ENCODE peak calls at places on chromosome 18, in five cellular contexts. L, N, Z, Q and A are unnamed samples.

GRCh38 chr18:47141289-47141688 is 9.0 kb downstream of the HDHD2 start:
- DNase-seq in L (no peak), N (no peak), Z (no peak), Q (no peak), A (no peak)

GRCh38 chr18:32735781-32736180 is 37.0 kb downstream of the KLHL14 start:
- DNase-seq in L (no peak), N (peak; percentile 60), Z (peak; percentile 3), Q (no peak), A (peak; percentile 0)

GRCh38 chr18:31454066-31454708 is 6.6 kb downstream of the DSG3 start:
- DNase-seq in L (no peak), N (peak; percentile 80), Z (peak; percentile 46), Q (no peak), A (peak; percentile 15)

GRCh38 chr18:73908323-73908722 is 239.3 kb downstream of the FBXO15 start:
- DNase-seq in L (no peak), N (peak; percentile 48), Z (peak; percentile 22), Q (peak; percentile 71), A (peak; percentile 36)

GRCh38 chr18:32801236-32801635 is 28.4 kb upstream of the KLHL14 start:
- DNase-seq in L (no peak), N (no peak), Z (no peak), Q (peak; percentile 7), A (no peak)

GRCh38 chr18:43533371-43533770 is 256.1 kb upstream of the SYT4 start:
- DNase-seq in L (no peak), N (no peak), Z (no peak), Q (no peak), A (no peak)

GRCh38 chr18:22985250-22985649 is 52.1 kb downstream of the RBBP8 start:
- DNase-seq in L (no peak), N (no peak), Z (no peak), Q (no peak), A (no peak)

GRCh38 chr18:54906636-54907180 is 52.6 kb downstream of the CCDC68 start:
- DNase-seq in L (no peak), N (peak; percentile 6), Z (peak; percentile 39), Q (no peak), A (peak; percentile 63)

GRCh38 chr18:37665346-37665745 is 99.7 kb upstream of the CELF4 start:
- DNase-seq in L (no peak), N (no peak), Z (no peak), Q (no peak), A (no peak)

GRCh38 chr18:48543228-48543627 is 4.4 kb downstream of the CTIF start:
- DNase-seq in L (no peak), N (no peak), Z (no peak), Q (peak; percentile 36), A (no peak)

GRCh38 chr18:76686737-76687231 is 135.6 kb upstream of the ZNF236 start:
- DNase-seq in L (peak; percentile 43), N (peak; percentile 78), Z (peak; percentile 91), Q (peak; percentile 73), A (peak; percentile 65)

GRCh38 chr18:48011926-48012469 is 81.5 kb upstream of the SMAD2 start:
- DNase-seq in L (no peak), N (no peak), Z (no peak), Q (no peak), A (no peak)

GRCh38 chr18:32893915-32894314 is 121.1 kb upstream of the KLHL14 start:
- DNase-seq in L (no peak), N (peak; percentile 23), Z (no peak), Q (no peak), A (no peak)

GRCh38 chr18:61838521-61838920 is 54.3 kb downstream of the RNF152 start:
- DNase-seq in L (no peak), N (no peak), Z (no peak), Q (no peak), A (no peak)

DNA sequence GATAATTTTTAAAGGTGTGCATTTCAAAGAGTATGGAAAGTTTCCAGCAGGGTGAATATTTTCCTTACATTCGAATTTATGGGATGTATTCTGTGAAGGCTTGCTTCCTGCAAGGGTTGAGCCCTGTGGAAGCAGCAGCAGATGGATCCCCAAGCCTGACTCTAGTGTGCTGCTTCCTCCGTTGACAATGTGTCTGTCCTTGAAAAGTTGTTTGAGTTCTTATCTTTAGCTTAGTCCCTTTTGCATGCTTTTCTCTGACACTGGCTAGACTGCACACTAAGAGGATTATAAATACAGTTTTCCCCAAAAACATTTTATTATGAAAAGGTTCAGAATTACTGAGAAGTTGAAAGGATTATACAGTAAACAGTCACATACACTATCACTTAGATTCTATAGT is 86.3 kb downstream of the CEP192 start:
- DNase-seq in L (no peak), N (no peak), Z (no peak), Q (no peak), A (no peak)
- H3K4me3 ChIP-seq in L (no peak overlapping the region), N (no peak overlapping the region), Z (no peak overlapping the region), Q (no peak overlapping the region), A (no peak overlapping the region)

GRCh38 chr18:25862881-25863600 is 227.4 kb downstream of the SS18 start:
- DNase-seq in L (no peak), N (no peak), Z (peak; percentile 1), Q (no peak), A (peak; percentile 37)

GRCh38 chr18:25866331-25866730 is 224.1 kb downstream of the SS18 start:
- DNase-seq in L (no peak), N (no peak), Z (no peak), Q (no peak), A (no peak)
- TF ChIP-seq CTCF in L (no peak), N (no peak), Z (no peak), Q (no peak), A (no peak)

GRCh38 chr18:13610517-13610916 is 115.8 kb downstream of the FAM210A start:
- DNase-seq in L (no peak), N (no peak), Z (no peak), Q (no peak), A (no peak)

GRCh38 chr18:13613099-13613498 is 113.3 kb downstream of the FAM210A start:
- DNase-seq in L (no peak), N (no peak), Z (no peak), Q (no peak), A (no peak)

GRCh38 chr18:13611616-13612110 is 114.7 kb downstream of the FAM210A start:
- DNase-seq in L (no peak), N (peak; percentile 14), Z (peak; percentile 23), Q (no peak), A (peak; percentile 63)

GRCh38 chr18:13612111-13612997 is 114.0 kb downstream of the FAM210A start:
- DNase-seq in L (peak; percentile 36), N (no peak), Z (no peak), Q (no peak), A (no peak)

DNA sequence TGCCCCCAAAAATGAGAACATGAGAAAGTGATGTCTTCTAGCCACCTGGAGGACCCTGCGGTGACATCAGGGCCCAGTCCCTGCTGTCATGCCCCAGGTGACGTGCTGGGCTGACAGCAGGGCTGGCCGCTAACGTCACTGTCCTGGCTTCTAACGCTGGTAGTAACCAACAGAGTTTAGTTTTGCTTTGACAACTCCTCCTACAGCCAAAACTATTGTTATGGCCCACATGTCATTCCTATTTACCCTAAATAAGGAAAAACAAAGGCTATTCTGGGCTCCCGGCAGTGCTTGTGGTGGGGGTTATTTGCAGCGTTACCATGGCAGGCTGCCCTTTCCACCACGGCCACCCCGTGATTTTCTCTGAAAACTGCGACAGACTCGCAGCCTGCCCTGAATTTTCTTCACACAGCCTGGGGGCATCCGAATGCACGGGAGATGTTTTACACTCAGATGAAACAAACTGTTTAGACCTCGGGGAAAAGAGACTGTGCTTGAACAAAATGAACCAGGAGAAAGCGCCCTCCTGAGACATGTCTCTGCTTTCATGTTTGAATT is 115.2 kb downstream of the FAM210A start:
- DNase-seq in L (no peak), N (peak; percentile 39), Z (peak; percentile 65), Q (peak; percentile 51), A (peak; percentile 64)
- H3K4me3 ChIP-seq in L (peak overlapping the region; percentile 4), N (peak overlapping the region; percentile 6), Z (peak overlapping the region; percentile 38), Q (peak overlapping the region; percentile 18), A (peak overlapping the region; percentile 42)

GRCh38 chr18:12092398-12093229 is 1.0 kb upstream of the ANKRD62 start:
- DNase-seq in L (peak; percentile 63), N (no peak), Z (no peak), Q (peak; percentile 72), A (no peak)
- TF ChIP-seq CTCF in L (peak; percentile 52), N (no peak), Z (no peak), Q (peak; percentile 55), A (no peak)

GRCh38 chr18:49561127-49561376 is 805 bp upstream of the LIPG start:
- DNase-seq in L (peak; percentile 37), N (peak; percentile 11), Z (no peak), Q (no peak), A (no peak)

GRCh38 chr18:49558356-49558755 is 3.5 kb upstream of the LIPG start:
- DNase-seq in L (no peak), N (no peak), Z (no peak), Q (no peak), A (no peak)

GRCh38 chr18:49562481-49563129 is 748 bp downstream of the LIPG start:
- DNase-seq in L (peak; percentile 35), N (peak; percentile 16), Z (no peak), Q (peak; percentile 64), A (no peak)

GRCh38 chr18:49561377-49562193 is at the start of gene LIPG:
- DNase-seq in L (peak; percentile 93), N (peak; percentile 74), Z (peak; percentile 76), Q (peak; percentile 93), A (no peak)

DNA sequence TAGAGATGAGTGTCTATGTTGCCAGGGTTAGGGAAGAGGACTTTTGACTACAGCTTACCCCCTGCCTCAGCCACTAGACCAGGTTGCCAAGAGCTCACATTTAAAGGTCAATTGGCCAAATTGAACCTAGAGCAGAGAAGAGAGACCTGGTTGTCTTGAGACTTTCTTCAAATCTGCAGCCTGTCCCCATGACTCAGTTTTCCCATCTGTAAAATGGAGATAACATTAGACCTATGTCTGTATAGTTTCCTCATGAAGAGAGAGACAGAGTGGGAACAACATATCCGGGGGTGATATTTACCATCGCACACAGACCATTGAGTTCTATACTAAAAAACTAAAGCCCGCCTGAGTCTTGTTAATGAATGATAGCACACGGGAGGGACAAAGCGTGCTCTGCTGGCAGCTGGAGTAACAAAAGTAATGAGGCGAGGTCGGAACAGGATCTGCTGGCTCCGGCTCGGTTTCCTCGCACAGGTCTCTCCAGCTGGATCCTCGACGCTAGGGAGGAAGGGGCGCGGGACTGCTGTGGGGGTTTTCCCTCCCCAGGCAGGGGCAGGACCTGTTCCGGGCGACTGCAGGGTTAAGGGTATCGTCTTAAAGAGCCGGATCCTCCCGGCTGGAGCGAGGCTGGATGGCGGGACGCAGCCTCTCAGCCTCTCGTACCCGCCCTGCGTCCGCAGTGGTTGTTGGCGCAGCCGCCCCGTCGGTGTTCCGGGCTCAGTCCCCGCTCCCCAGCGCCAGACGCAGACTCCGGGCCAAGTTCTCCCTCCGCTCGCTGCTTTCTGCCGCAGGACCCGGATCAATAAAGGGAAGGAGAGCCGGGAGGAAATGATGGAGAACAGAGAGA is 1.4 kb upstream of the LIPG start:
- DNase-seq in L (peak; percentile 69), N (peak; percentile 18), Z (no peak), Q (peak; percentile 56), A (no peak)
- H3K4me3 ChIP-seq in L (peak overlapping the region; percentile 45), N (peak overlapping the region; percentile 55), Z (peak overlapping the region; percentile 58), Q (peak overlapping the region; percentile 57), A (peak overlapping the region; percentile 30)

GRCh38 chr18:45733535-45733934 is 9.6 kb downstream of the SLC14A1 start:
- DNase-seq in L (no peak), N (no peak), Z (no peak), Q (peak; percentile 15), A (no peak)
- TF ChIP-seq CTCF in L (no peak), N (no peak), Z (no peak), Q (peak; percentile 38), A (no peak)